ENCODE peak calls at places on chromosomes 6 and 20, in four cellular contexts. One of them, this sample, is unnamed.

GRCh38 chr20:1174787-1175186 is 10.0 kb downstream of the TMEM74B start:
- DNase-seq in neural crest cell: no peak
- DNase-seq in HTR-8/SVneo: no peak
- DNase-seq in hypothalamus: no peak
- DNase-seq in this sample: no peak

GRCh38 chr6:53048431-53049195 is 16.6 kb upstream of the FBXO9 start:
- DNase-seq in neural crest cell: no peak
- DNase-seq in HTR-8/SVneo: peak; percentile 51
- DNase-seq in hypothalamus: no peak
- DNase-seq in this sample: no peak

GRCh38 chr20:58271596-58272460 is 37.7 kb upstream of the RAB22A start:
- DNase-seq in neural crest cell: no peak
- DNase-seq in HTR-8/SVneo: no peak
- DNase-seq in hypothalamus: no peak
- DNase-seq in this sample: no peak

GRCh38 chr20:62111148-62111547 is 11.1 kb upstream of the LSM14B start:
- DNase-seq in neural crest cell: no peak
- DNase-seq in HTR-8/SVneo: no peak
- DNase-seq in hypothalamus: no peak
- DNase-seq in this sample: no peak

GRCh38 chr6:106623039-106623438 is 6.3 kb downstream of the RTN4IP1 start:
- DNase-seq in neural crest cell: no peak
- DNase-seq in HTR-8/SVneo: no peak
- DNase-seq in hypothalamus: no peak
- DNase-seq in this sample: no peak

GRCh38 chr20:1619861-1620444 is at the start of gene SIRPB1:
- DNase-seq in neural crest cell: no peak
- DNase-seq in HTR-8/SVneo: no peak
- DNase-seq in hypothalamus: no peak
- DNase-seq in this sample: no peak

GRCh38 chr20:15555913-15556312 is 1017.3 kb downstream of the KIF16B start:
- DNase-seq in neural crest cell: no peak
- DNase-seq in HTR-8/SVneo: no peak
- DNase-seq in hypothalamus: no peak
- DNase-seq in this sample: no peak

GRCh38 chr20:59149678-59150504 is 13.7 kb upstream of the ZNF831 start:
- DNase-seq in neural crest cell: no peak
- DNase-seq in HTR-8/SVneo: no peak
- DNase-seq in hypothalamus: no peak
- DNase-seq in this sample: no peak

GRCh38 chr20:20017852-20018245 is 687 bp downstream of the NAA20 start:
- DNase-seq in neural crest cell: no peak
- DNase-seq in HTR-8/SVneo: peak; percentile 25
- DNase-seq in hypothalamus: no peak
- DNase-seq in this sample: no peak

GRCh38 chr6:130482645-130483390 is 117.0 kb downstream of the TMEM200A start:
- DNase-seq in neural crest cell: no peak
- DNase-seq in HTR-8/SVneo: peak; percentile 8
- DNase-seq in hypothalamus: no peak
- DNase-seq in this sample: no peak

GRCh38 chr6:32825966-32826365 is 9.2 kb upstream of the HLA-DOB start:
- DNase-seq in neural crest cell: no peak
- DNase-seq in HTR-8/SVneo: peak; percentile 19
- DNase-seq in hypothalamus: no peak
- DNase-seq in this sample: peak; percentile 81

GRCh38 chr6:85419046-85419759 is 30.7 kb upstream of the NT5E start:
- DNase-seq in neural crest cell: no peak
- DNase-seq in HTR-8/SVneo: no peak
- DNase-seq in hypothalamus: no peak
- DNase-seq in this sample: peak; percentile 15

GRCh38 chr20:41654292-41654691 is 36.1 kb upstream of the CHD6 start:
- DNase-seq in neural crest cell: no peak
- DNase-seq in HTR-8/SVneo: no peak
- DNase-seq in hypothalamus: no peak
- DNase-seq in this sample: no peak

GRCh38 chr6:162856885-162857284 is 129.1 kb downstream of the PACRG start:
- DNase-seq in neural crest cell: peak; percentile 45
- DNase-seq in HTR-8/SVneo: peak; percentile 45
- DNase-seq in hypothalamus: no peak
- DNase-seq in this sample: peak; percentile 84

GRCh38 chr6:138357928-138358327 is 19.8 kb upstream of the SMIM28 start:
- DNase-seq in neural crest cell: no peak
- DNase-seq in HTR-8/SVneo: no peak
- DNase-seq in hypothalamus: no peak
- DNase-seq in this sample: no peak

GRCh38 chr20:63657260-63657936 is 714 bp upstream of the RTEL1 start:
- DNase-seq in neural crest cell: no peak
- DNase-seq in HTR-8/SVneo: no peak
- DNase-seq in hypothalamus: no peak
- DNase-seq in this sample: no peak

GRCh38 chr6:168956884-168957730 is 296.5 kb downstream of the THBS2 start:
- DNase-seq in neural crest cell: peak; percentile 64
- DNase-seq in HTR-8/SVneo: peak; percentile 70
- DNase-seq in hypothalamus: no peak
- DNase-seq in this sample: peak; percentile 71

GRCh38 chr6:81166770-81167169 is 585.7 kb downstream of the TENT5A start:
- DNase-seq in neural crest cell: no peak
- DNase-seq in HTR-8/SVneo: no peak
- DNase-seq in hypothalamus: no peak
- DNase-seq in this sample: no peak

GRCh38 chr6:14881399-14881798 is 364.5 kb upstream of the JARID2 start:
- DNase-seq in neural crest cell: no peak
- DNase-seq in HTR-8/SVneo: peak; percentile 37
- DNase-seq in hypothalamus: no peak
- DNase-seq in this sample: peak; percentile 85

GRCh38 chr20:9147553-9148024 is 78.7 kb downstream of the PLCB4 start:
- DNase-seq in neural crest cell: no peak
- DNase-seq in HTR-8/SVneo: peak; percentile 38
- DNase-seq in hypothalamus: no peak
- DNase-seq in this sample: peak; percentile 68

GRCh38 chr6:18823782-18824386 is 436.7 kb downstream of the RNF144B start:
- DNase-seq in neural crest cell: peak; percentile 46
- DNase-seq in HTR-8/SVneo: no peak
- DNase-seq in hypothalamus: no peak
- DNase-seq in this sample: peak; percentile 11

GRCh38 chr6:27477318-27478013 is 4.6 kb upstream of the ZNF184 start:
- DNase-seq in neural crest cell: no peak
- DNase-seq in HTR-8/SVneo: no peak
- DNase-seq in hypothalamus: no peak
- DNase-seq in this sample: no peak

GRCh38 chr20:58498445-58499068 is 16.6 kb downstream of the APCDD1L start:
- DNase-seq in neural crest cell: no peak
- DNase-seq in HTR-8/SVneo: no peak
- DNase-seq in hypothalamus: no peak
- DNase-seq in this sample: no peak

GRCh38 chr20:49573900-49574416 is 6.0 kb upstream of the PTGIS start:
- DNase-seq in neural crest cell: no peak
- DNase-seq in HTR-8/SVneo: no peak
- DNase-seq in hypothalamus: no peak
- DNase-seq in this sample: peak; percentile 46

GRCh38 chr6:113595921-113596376 is 261.2 kb upstream of the MARCKS start:
- DNase-seq in neural crest cell: no peak
- DNase-seq in HTR-8/SVneo: no peak
- DNase-seq in hypothalamus: no peak
- DNase-seq in this sample: no peak

GRCh38 chr6:42978487-42978792 is 541 bp downstream of the PEX6 start:
- DNase-seq in neural crest cell: peak; percentile 25
- DNase-seq in HTR-8/SVneo: no peak
- DNase-seq in hypothalamus: no peak
- DNase-seq in this sample: peak; percentile 22

GRCh38 chr6:1611572-1612385 is 2.1 kb downstream of the FOXC1 start:
- DNase-seq in neural crest cell: no peak
- DNase-seq in HTR-8/SVneo: no peak
- DNase-seq in hypothalamus: no peak
- DNase-seq in this sample: peak; percentile 50

GRCh38 chr20:32761831-32762753 is at the start of gene DNMT3B:
- DNase-seq in neural crest cell: peak; percentile 86
- DNase-seq in HTR-8/SVneo: peak; percentile 90
- DNase-seq in hypothalamus: peak; percentile 23
- DNase-seq in this sample: peak; percentile 81

GRCh38 chr20:20019123-20019522 is 2.0 kb downstream of the NAA20 start:
- DNase-seq in neural crest cell: no peak
- DNase-seq in HTR-8/SVneo: no peak
- DNase-seq in hypothalamus: no peak
- DNase-seq in this sample: no peak

GRCh38 chr6:84767591-84768201 is 3.3 kb upstream of the TBX18 start:
- DNase-seq in neural crest cell: no peak
- DNase-seq in HTR-8/SVneo: no peak
- DNase-seq in hypothalamus: no peak
- DNase-seq in this sample: no peak

GRCh38 chr6:65399355-65400084 is 307.5 kb downstream of the EYS start:
- DNase-seq in neural crest cell: no peak
- DNase-seq in HTR-8/SVneo: no peak
- DNase-seq in hypothalamus: no peak
- DNase-seq in this sample: no peak

This sample was measured in cardiac muscle cell.